ENCODE peak calls at places on chromosome 15, in four cellular contexts. One of them, this sample, is unnamed.

GRCh38 chr15:42401544-42402478 is 42.5 kb downstream of the CAPN3 start:
- DNase-seq in aorta: no peak
- DNase-seq in left ventricle myocardium inferior: no peak
- DNase-seq in brain microvascular endothelial cell: no peak
- DNase-seq in this sample: no peak

GRCh38 chr15:94972314-94972713 is 741.0 kb downstream of the MCTP2 start:
- DNase-seq in left ventricle myocardium inferior: no peak
- DNase-seq in aorta: no peak
- DNase-seq in brain microvascular endothelial cell: peak; percentile 3
- DNase-seq in this sample: no peak

GRCh38 chr15:101813803-101814534 is 2.0 kb downstream of the OR4F15 start:
- DNase-seq in left ventricle myocardium inferior: no peak
- DNase-seq in aorta: no peak
- DNase-seq in brain microvascular endothelial cell: no peak
- DNase-seq in this sample: no peak

GRCh38 chr15:91807122-91807521 is 46.4 kb upstream of the SLCO3A1 start:
- DNase-seq in left ventricle myocardium inferior: no peak
- DNase-seq in aorta: no peak
- DNase-seq in brain microvascular endothelial cell: no peak
- DNase-seq in this sample: no peak

GRCh38 chr15:95872366-95872771 is 458.1 kb upstream of the NR2F2 start:
- DNase-seq in left ventricle myocardium inferior: no peak
- DNase-seq in brain microvascular endothelial cell: peak; percentile 81
- DNase-seq in aorta: no peak
- DNase-seq in this sample: peak; percentile 87

GRCh38 chr15:67082007-67082536 is 16.7 kb downstream of the SMAD3 start:
- DNase-seq in brain microvascular endothelial cell: no peak
- DNase-seq in aorta: peak; percentile 37
- DNase-seq in left ventricle myocardium inferior: no peak
- DNase-seq in this sample: no peak

GRCh38 chr15:74311734-74312444 is 55.6 kb downstream of the CYP11A1 start:
- DNase-seq in left ventricle myocardium inferior: no peak
- DNase-seq in aorta: no peak
- DNase-seq in brain microvascular endothelial cell: no peak
- DNase-seq in this sample: no peak

GRCh38 chr15:34650177-34650576 is 66.7 kb upstream of the GOLGA8B start:
- DNase-seq in left ventricle myocardium inferior: no peak
- DNase-seq in brain microvascular endothelial cell: peak; percentile 81
- DNase-seq in aorta: no peak
- DNase-seq in this sample: no peak

GRCh38 chr15:43471975-43472374 is 21.0 kb downstream of the TP53BP1 start:
- DNase-seq in brain microvascular endothelial cell: no peak
- DNase-seq in left ventricle myocardium inferior: no peak
- DNase-seq in aorta: no peak
- DNase-seq in this sample: no peak

GRCh38 chr15:32802296-32802936 is 84.6 kb downstream of the GREM1 start:
- DNase-seq in aorta: no peak
- DNase-seq in left ventricle myocardium inferior: no peak
- DNase-seq in brain microvascular endothelial cell: peak; percentile 80
- DNase-seq in this sample: no peak

GRCh38 chr15:56760186-56760585 is 26.9 kb upstream of the ZNF280D start:
- DNase-seq in left ventricle myocardium inferior: no peak
- DNase-seq in aorta: no peak
- DNase-seq in brain microvascular endothelial cell: peak; percentile 40
- DNase-seq in this sample: no peak

GRCh38 chr15:80932989-80933388 is 56.6 kb downstream of the MESD start:
- DNase-seq in brain microvascular endothelial cell: peak; percentile 14
- DNase-seq in aorta: peak; percentile 84
- DNase-seq in left ventricle myocardium inferior: peak; percentile 56
- DNase-seq in this sample: no peak

GRCh38 chr15:84400017-84400740 is 164.6 kb downstream of the GOLGA6L4 start:
- DNase-seq in aorta: no peak
- DNase-seq in left ventricle myocardium inferior: no peak
- DNase-seq in brain microvascular endothelial cell: no peak
- DNase-seq in this sample: no peak

GRCh38 chr15:59751552-59752413 is 62.7 kb upstream of the BNIP2 start:
- DNase-seq in brain microvascular endothelial cell: no peak
- DNase-seq in left ventricle myocardium inferior: no peak
- DNase-seq in aorta: no peak
- DNase-seq in this sample: no peak

GRCh38 chr15:101013769-101014223 is 94.6 kb downstream of the LRRK1 start:
- DNase-seq in aorta: no peak
- DNase-seq in brain microvascular endothelial cell: no peak
- DNase-seq in left ventricle myocardium inferior: no peak
- DNase-seq in this sample: no peak

GRCh38 chr15:51889486-51889885 is 60.0 kb downstream of the TMOD3 start:
- DNase-seq in brain microvascular endothelial cell: no peak
- DNase-seq in left ventricle myocardium inferior: no peak
- DNase-seq in aorta: no peak
- DNase-seq in this sample: no peak

GRCh38 chr15:65072027-65072426 is 4.2 kb upstream of the RASL12 start:
- DNase-seq in brain microvascular endothelial cell: no peak
- DNase-seq in aorta: no peak
- DNase-seq in left ventricle myocardium inferior: peak; percentile 62
- DNase-seq in this sample: no peak

GRCh38 chr15:77358545-77359240 is 61.2 kb downstream of the PEAK1 start:
- DNase-seq in brain microvascular endothelial cell: no peak
- DNase-seq in aorta: no peak
- DNase-seq in left ventricle myocardium inferior: no peak
- DNase-seq in this sample: no peak

GRCh38 chr15:25246641-25247417 is 192.0 kb downstream of the UBE3A start:
- DNase-seq in brain microvascular endothelial cell: no peak
- DNase-seq in aorta: peak; percentile 67
- DNase-seq in left ventricle myocardium inferior: no peak
- DNase-seq in this sample: no peak

GRCh38 chr15:51051776-51052175 is 42.9 kb downstream of the TNFAIP8L3 start:
- DNase-seq in brain microvascular endothelial cell: no peak
- DNase-seq in aorta: peak; percentile 84
- DNase-seq in left ventricle myocardium inferior: peak; percentile 52
- DNase-seq in this sample: no peak

GRCh38 chr15:31013863-31014607 is 22.6 kb upstream of the MTMR10 start:
- DNase-seq in brain microvascular endothelial cell: no peak
- DNase-seq in left ventricle myocardium inferior: no peak
- DNase-seq in aorta: no peak
- DNase-seq in this sample: no peak

GRCh38 chr15:38863381-38863780 is 298.8 kb upstream of the RASGRP1 start:
- DNase-seq in brain microvascular endothelial cell: no peak
- DNase-seq in left ventricle myocardium inferior: no peak
- DNase-seq in aorta: no peak
- DNase-seq in this sample: no peak

GRCh38 chr15:38867556-38867955 is 302.9 kb upstream of the RASGRP1 start:
- DNase-seq in left ventricle myocardium inferior: no peak
- DNase-seq in aorta: no peak
- DNase-seq in brain microvascular endothelial cell: no peak
- DNase-seq in this sample: no peak

GRCh38 chr15:38864122-38864521 is 299.5 kb upstream of the RASGRP1 start:
- DNase-seq in left ventricle myocardium inferior: no peak
- DNase-seq in brain microvascular endothelial cell: no peak
- DNase-seq in aorta: no peak
- DNase-seq in this sample: no peak

GRCh38 chr15:38862104-38862503 is 297.5 kb upstream of the RASGRP1 start:
- DNase-seq in aorta: no peak
- DNase-seq in brain microvascular endothelial cell: no peak
- DNase-seq in left ventricle myocardium inferior: no peak
- DNase-seq in this sample: no peak

GRCh38 chr15:38864827-38865604 is 300.4 kb upstream of the RASGRP1 start:
- DNase-seq in brain microvascular endothelial cell: peak; percentile 80
- DNase-seq in aorta: no peak
- DNase-seq in left ventricle myocardium inferior: peak; percentile 21
- DNase-seq in this sample: no peak
- H3K27ac ChIP-seq in brain microvascular endothelial cell: peak overlapping the region; percentile 28
- H3K27ac ChIP-seq in aorta: no peak overlapping the region
- H3K27ac ChIP-seq in left ventricle myocardium inferior: peak overlapping the region; percentile 62
- H3K27ac ChIP-seq in this sample: no peak overlapping the region

GRCh38 chr15:62099171-62099601 is 32.4 kb downstream of the C2CD4A start:
- DNase-seq in aorta: no peak
- DNase-seq in left ventricle myocardium inferior: no peak
- DNase-seq in brain microvascular endothelial cell: peak; percentile 31
- DNase-seq in this sample: no peak
- H3K27ac ChIP-seq in aorta: no peak overlapping the region
- H3K27ac ChIP-seq in left ventricle myocardium inferior: no peak overlapping the region
- H3K27ac ChIP-seq in brain microvascular endothelial cell: no peak overlapping the region
- H3K27ac ChIP-seq in this sample: peak overlapping the region; percentile 68

GRCh38 chr15:71118881-71119632 is 3.8 kb downstream of the THSD4 start:
- DNase-seq in brain microvascular endothelial cell: no peak
- DNase-seq in aorta: no peak
- DNase-seq in left ventricle myocardium inferior: no peak
- DNase-seq in this sample: no peak

GRCh38 chr15:71118345-71118744 is 3.1 kb downstream of the THSD4 start:
- DNase-seq in aorta: no peak
- DNase-seq in left ventricle myocardium inferior: no peak
- DNase-seq in brain microvascular endothelial cell: no peak
- DNase-seq in this sample: no peak

GRCh38 chr15:71116942-71117341 is 1.7 kb downstream of the THSD4 start:
- DNase-seq in aorta: peak; percentile 80
- DNase-seq in left ventricle myocardium inferior: peak; percentile 59
- DNase-seq in brain microvascular endothelial cell: no peak
- DNase-seq in this sample: no peak

GRCh38 chr15:71116366-71116765 is 1.1 kb downstream of the THSD4 start:
- DNase-seq in brain microvascular endothelial cell: peak; percentile 34
- DNase-seq in left ventricle myocardium inferior: no peak
- DNase-seq in aorta: no peak
- DNase-seq in this sample: no peak

DNA sequence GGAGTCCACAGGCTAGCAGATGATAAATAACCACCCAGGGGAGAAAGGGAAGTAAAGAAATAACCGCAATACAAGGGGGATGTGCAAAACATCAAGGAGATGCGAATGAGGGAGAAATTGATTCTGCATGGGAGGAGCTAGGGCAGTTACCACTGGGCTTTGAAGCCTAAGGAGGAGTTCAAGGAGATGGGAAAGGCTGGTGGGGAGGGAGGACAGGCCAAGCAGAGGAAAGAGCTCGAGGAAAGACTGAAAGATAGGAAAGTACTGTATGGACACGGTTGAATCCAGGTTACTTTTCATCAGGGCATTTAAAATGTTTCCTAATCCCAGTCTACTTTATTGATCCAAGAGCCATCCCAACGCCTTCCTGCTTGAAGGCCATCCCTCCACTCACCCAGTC is 2.6 kb downstream of the THSD4 start:
- DNase-seq in brain microvascular endothelial cell: no peak
- DNase-seq in aorta: no peak
- DNase-seq in left ventricle myocardium inferior: no peak
- DNase-seq in this sample: no peak
- H3K27ac ChIP-seq in brain microvascular endothelial cell: no peak overlapping the region
- H3K27ac ChIP-seq in aorta: peak overlapping the region; percentile 24
- H3K27ac ChIP-seq in left ventricle myocardium inferior: peak overlapping the region; percentile 96
- H3K27ac ChIP-seq in this sample: peak overlapping the region; percentile 93

DNA sequence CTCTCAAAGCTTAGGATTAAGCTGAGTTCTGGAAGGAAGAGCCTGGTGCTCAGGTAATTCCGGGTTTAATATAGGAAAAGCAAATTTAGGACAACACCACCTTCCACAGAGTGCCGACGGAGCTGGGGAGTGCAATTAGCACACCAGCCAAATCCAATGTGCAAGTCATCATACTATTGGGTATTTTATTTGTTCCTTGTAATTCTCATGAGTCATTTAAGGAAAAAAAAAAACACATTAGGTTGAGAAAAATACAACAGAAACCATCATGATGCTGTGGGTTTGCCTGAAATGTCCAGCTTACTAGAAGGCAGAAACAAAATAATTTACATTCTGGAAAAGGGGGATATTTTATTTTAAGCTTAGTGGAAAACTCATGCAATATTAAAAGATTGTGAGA is 271.8 kb downstream of the OCA2 start:
- DNase-seq in brain microvascular endothelial cell: no peak
- DNase-seq in aorta: no peak
- DNase-seq in left ventricle myocardium inferior: no peak
- DNase-seq in this sample: no peak
- H3K27ac ChIP-seq in brain microvascular endothelial cell: no peak overlapping the region
- H3K27ac ChIP-seq in aorta: no peak overlapping the region
- H3K27ac ChIP-seq in left ventricle myocardium inferior: no peak overlapping the region
- H3K27ac ChIP-seq in this sample: peak overlapping the region; percentile 33